ENCODE peak calls at places on chromosomes 6 and 20, in five cellular contexts. E, I, R, L and U are unnamed samples.

GRCh38 chr6:3227363-3228045 is at the start of gene TUBB2B:
- DNase-seq in E (no peak), I (peak; percentile 36), R (no peak), L (no peak), U (no peak)

GRCh38 chr6:18262812-18263560 is 1.3 kb downstream of the DEK start:
- DNase-seq in E (peak; percentile 32), I (no peak), R (no peak), L (no peak), U (no peak)

GRCh38 chr6:151999194-151999593 is 191.7 kb downstream of the ESR1 start:
- DNase-seq in E (peak; percentile 57), I (no peak), R (no peak), L (no peak), U (no peak)

GRCh38 chr20:57585466-57586213 is 24.7 kb downstream of the PCK1 start:
- DNase-seq in E (no peak), I (no peak), R (no peak), L (peak; percentile 18), U (no peak)

GRCh38 chr20:59403261-59403961 is 103.0 kb downstream of the EDN3 start:
- DNase-seq in E (peak; percentile 5), I (peak; percentile 45), R (no peak), L (peak; percentile 82), U (peak; percentile 91)

GRCh38 chr6:7446644-7447325 is 57.2 kb downstream of the RIOK1 start:
- DNase-seq in E (peak; percentile 93), I (no peak), R (no peak), L (no peak), U (no peak)

GRCh38 chr20:4252005-4252404 is 236.6 kb upstream of the RNF24 start:
- DNase-seq in E (no peak), I (no peak), R (no peak), L (no peak), U (no peak)

GRCh38 chr20:53692465-53693067 is 98.9 kb upstream of the ZNF217 start:
- DNase-seq in E (peak; percentile 63), I (peak; percentile 50), R (peak; percentile 87), L (no peak), U (no peak)

GRCh38 chr6:133980168-133980567 is 27.1 kb downstream of the TBPL1 start:
- DNase-seq in E (no peak), I (no peak), R (no peak), L (no peak), U (no peak)

GRCh38 chr6:87909849-87910248 is 137.8 kb upstream of the SPACA1 start:
- DNase-seq in E (peak; percentile 83), I (no peak), R (peak; percentile 46), L (no peak), U (no peak)

GRCh38 chr6:30231067-30231466 is 17.9 kb upstream of the TRIM26 start:
- DNase-seq in E (no peak), I (no peak), R (no peak), L (no peak), U (no peak)

GRCh38 chr20:23122321-23122720 is 36.2 kb upstream of the CD93 start:
- DNase-seq in E (no peak), I (no peak), R (no peak), L (peak; percentile 13), U (no peak)

GRCh38 chr6:62891065-62891647 is 320.1 kb upstream of the FKBP1C start:
- DNase-seq in E (peak; percentile 5), I (no peak), R (no peak), L (no peak), U (no peak)

GRCh38 chr20:16803965-16804792 is 56.0 kb downstream of the OTOR start:
- DNase-seq in E (peak; percentile 53), I (peak; percentile 39), R (peak; percentile 46), L (peak; percentile 54), U (no peak)

GRCh38 chr6:152982768-152983636 is at the start of gene FBXO5:
- DNase-seq in E (peak; percentile 99), I (peak; percentile 99), R (peak; percentile 98), L (peak; percentile 98), U (peak; percentile 96)

GRCh38 chr6:25302677-25303128 is 23.5 kb downstream of the CARMIL1 start:
- DNase-seq in E (peak; percentile 46), I (no peak), R (peak; percentile 88), L (no peak), U (no peak)

GRCh38 chr6:24495516-24495847 is 713 bp downstream of the ALDH5A1 start:
- DNase-seq in E (peak; percentile 27), I (peak; percentile 63), R (peak; percentile 32), L (peak; percentile 61), U (peak; percentile 67)

GRCh38 chr6:155038527-155038926 is 43.4 kb downstream of the TIAM2 start:
- DNase-seq in E (no peak), I (no peak), R (no peak), L (no peak), U (no peak)

GRCh38 chr20:58877374-58878360 is 25.2 kb downstream of the GNAS start:
- DNase-seq in E (no peak), I (no peak), R (no peak), L (no peak), U (no peak)

GRCh38 chr20:33846291-33846916 is 35.3 kb downstream of the CHMP4B start:
- DNase-seq in E (no peak), I (no peak), R (peak; percentile 79), L (peak; percentile 34), U (no peak)

GRCh38 chr20:18090044-18090443 is 32.3 kb upstream of the OVOL2 start:
- DNase-seq in E (no peak), I (no peak), R (no peak), L (no peak), U (no peak)

GRCh38 chr6:169073311-169073710 is 180.3 kb downstream of the THBS2 start:
- DNase-seq in E (no peak), I (no peak), R (peak; percentile 60), L (no peak), U (no peak)

GRCh38 chr6:136921521-136921935 is 573 bp upstream of the SLC35D3 start:
- DNase-seq in E (peak; percentile 15), I (peak; percentile 18), R (no peak), L (peak; percentile 52), U (no peak)

GRCh38 chr6:2257358-2257757 is 12.0 kb upstream of the GMDS start:
- DNase-seq in E (no peak), I (no peak), R (no peak), L (peak; percentile 64), U (no peak)

DNA sequence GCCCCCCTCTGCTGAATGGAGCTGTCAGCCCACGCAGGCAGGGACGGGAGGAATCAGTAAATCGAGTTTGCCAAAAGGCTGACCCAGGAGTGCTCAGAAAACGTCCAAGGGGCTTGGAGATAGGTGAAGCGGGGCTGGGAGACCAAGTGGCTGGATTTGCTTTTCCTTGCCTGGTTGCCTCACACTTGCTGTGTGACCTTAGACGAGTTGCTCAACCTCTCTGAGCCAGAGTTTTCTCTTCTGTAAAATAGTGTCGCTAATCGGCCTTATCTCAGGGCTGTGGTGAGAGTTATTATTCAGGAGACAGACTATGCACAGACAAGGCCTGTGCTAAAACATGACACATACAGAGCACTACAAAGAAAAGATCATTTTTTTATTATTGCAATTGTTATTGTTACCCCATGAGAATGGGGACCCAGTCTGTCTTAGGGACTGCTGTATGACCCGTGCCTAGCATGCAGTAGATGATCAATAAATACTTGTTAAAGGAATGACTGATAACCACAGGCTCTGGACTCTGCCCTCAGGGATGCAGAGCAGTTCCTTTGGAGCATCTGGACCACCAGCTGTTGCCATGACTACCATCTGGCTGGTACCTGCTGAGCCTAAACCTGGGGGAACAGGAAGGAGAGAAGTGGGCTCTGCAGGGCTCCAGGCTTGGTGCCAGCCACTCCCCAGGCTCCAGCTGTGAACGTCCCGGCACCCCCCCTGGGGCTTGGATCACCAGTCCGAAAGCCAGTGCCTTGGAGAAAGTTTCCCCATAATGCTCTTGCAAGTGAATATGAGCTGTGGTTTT is 901 bp downstream of the KCNK15 start:
- DNase-seq in E (no peak), I (no peak), R (no peak), L (no peak), U (no peak)
- H3K4me3 ChIP-seq in E (peak overlapping the region; percentile 32), I (peak overlapping the region; percentile 72), R (peak overlapping the region; percentile 31), L (peak overlapping the region; percentile 58), U (peak overlapping the region; percentile 31)

GRCh38 chr20:1338096-1338495 is 9.2 kb upstream of the SDCBP2 start:
- DNase-seq in E (no peak), I (no peak), R (no peak), L (no peak), U (no peak)
- TF ChIP-seq CTCF in E (no peak), I (no peak), R (no peak), L (no peak), U (no peak)

DNA sequence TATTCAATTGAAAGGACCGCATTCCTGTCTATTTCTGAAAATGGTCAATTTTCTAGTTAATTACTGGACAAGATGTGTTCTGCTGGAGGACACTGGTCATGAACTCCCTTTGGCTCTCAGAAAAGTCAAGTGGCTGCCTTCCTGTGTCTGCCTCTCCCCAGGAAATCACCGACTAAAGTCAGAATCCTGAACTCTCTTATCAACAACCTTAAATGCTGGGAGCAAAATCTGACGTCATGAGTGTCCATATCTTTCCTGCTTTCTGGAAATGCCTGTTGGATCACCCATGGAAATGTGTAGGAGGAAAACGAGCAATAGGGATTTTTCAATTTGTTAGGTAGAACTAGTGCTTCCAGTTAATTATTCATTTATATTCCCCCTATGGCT is 53.5 kb upstream of the PLCB1 start:
- DNase-seq in E (no peak), I (no peak), R (no peak), L (no peak), U (no peak)
- H3K4me3 ChIP-seq in E (no peak overlapping the region), I (no peak overlapping the region), R (no peak overlapping the region), L (no peak overlapping the region), U (no peak overlapping the region)

GRCh38 chr6:139378226-139378625 is 3.8 kb upstream of the CITED2 start:
- DNase-seq in E (peak; percentile 51), I (no peak), R (no peak), L (no peak), U (no peak)

GRCh38 chr6:139374357-139375238 is at the start of gene CITED2:
- DNase-seq in E (peak; percentile 94), I (peak; percentile 93), R (peak; percentile 98), L (peak; percentile 96), U (peak; percentile 90)

GRCh38 chr6:139375239-139376053 is 998 bp upstream of the CITED2 start:
- DNase-seq in E (peak; percentile 97), I (peak; percentile 91), R (peak; percentile 99), L (peak; percentile 95), U (peak; percentile 91)

GRCh38 chr6:139376054-139376355 is 1.6 kb upstream of the CITED2 start:
- DNase-seq in E (no peak), I (peak; percentile 24), R (no peak), L (peak; percentile 65), U (no peak)

GRCh38 chr6:139376604-139377218 is 2.3 kb upstream of the CITED2 start:
- DNase-seq in E (peak; percentile 70), I (peak; percentile 39), R (peak; percentile 68), L (no peak), U (no peak)
- TF ChIP-seq CTCF in E (peak; percentile 47), I (no peak), R (no peak), L (no peak), U (no peak)